ENCODE peak calls at places on chromosome 6, in seven cellular contexts. M, I, F, N, V, T and E are unnamed samples.

GRCh38 chr6:96939019-96939805 is 14.7 kb downstream of the KLHL32 start:
- DNase-seq in M (no peak), I (no peak), F (peak), N (no peak), T (no peak), V (no peak), E (no peak)

GRCh38 chr6:19380287-19380686 is 456.9 kb upstream of the ID4 start:
- DNase-seq in I (no peak), V (no peak), T (no peak), N (no peak), F (no peak), M (peak), E (no peak)

GRCh38 chr6:106064103-106064502 is 22.0 kb upstream of the PRDM1 start:
- DNase-seq in M (no peak), T (no peak), I (no peak), F (peak), N (no peak), V (no peak), E (no peak)

GRCh38 chr6:166940643-166941068 is 15.7 kb downstream of the RNASET2 start:
- DNase-seq in N (no peak), M (peak), F (peak), T (no peak), V (no peak), I (no peak), E (no peak)

GRCh38 chr6:125918681-125919566 is 37.6 kb upstream of the HINT3 start:
- DNase-seq in M (no peak), N (peak), F (peak), I (peak), V (peak), T (peak), E (no peak)

GRCh38 chr6:25971187-25971811 is 8.7 kb downstream of the TRIM38 start:
- DNase-seq in I (no peak), F (peak), M (peak), T (no peak), V (no peak), N (no peak), E (no peak)

GRCh38 chr6:22612241-22612640 is 42.9 kb downstream of the HDGFL1 start:
- DNase-seq in M (no peak), N (no peak), F (peak), T (no peak), V (no peak), I (no peak), E (no peak)

GRCh38 chr6:16278048-16278724 is 39.8 kb downstream of the GMPR start:
- DNase-seq in I (no peak), F (peak), N (no peak), V (no peak), T (no peak), M (peak), E (no peak)

GRCh38 chr6:102812242-102812641 is 1418.7 kb downstream of the GRIK2 start:
- DNase-seq in N (no peak), I (no peak), F (no peak), M (no peak), T (no peak), V (no peak), E (no peak)